ENCODE peak calls at places on chromosomes 3 and 15, in five cellular contexts. E is thyroid gland, V is fibroblast of mammary gland, B is cardiac muscle cell, W is lower lobe of right lung. Z is an unnamed sample.

GRCh38 chr15:83571820-83572707 is 81.9 kb upstream of the ADAMTSL3 start:
- DNase-seq in E (no peak), V (peak; percentile 40), B (peak; percentile 53), W (no peak), Z (peak; percentile 56)

GRCh38 chr15:51736646-51737537 is 563 bp downstream of the LYSMD2 start:
- DNase-seq in E (peak; percentile 38), V (no peak), B (peak; percentile 24), W (peak; percentile 73), Z (peak; percentile 73)

GRCh38 chr3:12954891-12955650 is 113.7 kb upstream of the RPL32 start:
- DNase-seq in E (peak; percentile 95), V (no peak), B (peak; percentile 12), W (peak; percentile 82), Z (peak; percentile 68)

GRCh38 chr3:112689989-112690388 is 49.0 kb upstream of the CCDC80 start:
- DNase-seq in E (no peak), V (no peak), B (no peak), W (no peak), Z (no peak)

GRCh38 chr3:113431811-113432210 is 9.5 kb downstream of the CFAP44 start:
- DNase-seq in E (no peak), V (peak; percentile 46), B (peak; percentile 20), W (no peak), Z (no peak)

GRCh38 chr15:41115088-41115651 is 910 bp downstream of the INO80 start:
- DNase-seq in E (no peak), V (peak; percentile 40), B (peak; percentile 51), W (no peak), Z (peak; percentile 75)

GRCh38 chr15:39585394-39585841 is 4.5 kb downstream of the THBS1 start:
- DNase-seq in E (no peak), V (peak; percentile 21), B (peak; percentile 54), W (no peak), Z (no peak)

GRCh38 chr3:61927332-61927731 is 366.0 kb downstream of the PTPRG start:
- DNase-seq in E (peak; percentile 46), V (peak; percentile 94), B (peak; percentile 91), W (no peak), Z (no peak)

GRCh38 chr15:82047493-82048446 is 2.0 kb upstream of the MEX3B start:
- DNase-seq in E (no peak), V (peak; percentile 14), B (peak; percentile 50), W (no peak), Z (peak; percentile 66)

GRCh38 chr15:90046846-90047481 is 45.8 kb downstream of the ZNF710 start:
- DNase-seq in E (peak; percentile 86), V (no peak), B (no peak), W (peak; percentile 81), Z (peak; percentile 33)

GRCh38 chr15:69282128-69282743 is 16.5 kb upstream of the PAQR5 start:
- DNase-seq in E (no peak), V (no peak), B (no peak), W (no peak), Z (no peak)

GRCh38 chr15:57410373-57410772 is 34.1 kb downstream of the CGNL1 start:
- DNase-seq in E (no peak), V (no peak), B (peak; percentile 38), W (no peak), Z (no peak)

GRCh38 chr3:99128740-99129505 is 227.4 kb upstream of the DCBLD2 start:
- DNase-seq in E (no peak), V (peak; percentile 97), B (peak; percentile 93), W (no peak), Z (no peak)

GRCh38 chr15:39181901-39182300 is 399.0 kb upstream of the THBS1 start:
- DNase-seq in E (no peak), V (peak; percentile 70), B (no peak), W (no peak), Z (no peak)

GRCh38 chr15:27817258-27817657 is 281.9 kb downstream of the OCA2 start:
- DNase-seq in E (no peak), V (peak; percentile 33), B (no peak), W (no peak), Z (no peak)

GRCh38 chr3:47362704-47363103 is 18.1 kb upstream of the PTPN23 start:
- DNase-seq in E (no peak), V (no peak), B (no peak), W (no peak), Z (no peak)

GRCh38 chr3:89932882-89933281 is 825.5 kb downstream of the EPHA3 start:
- DNase-seq in E (no peak), V (no peak), B (no peak), W (no peak), Z (no peak)

GRCh38 chr15:61063875-61064320 is 165.2 kb downstream of the RORA start:
- DNase-seq in E (no peak), V (no peak), B (no peak), W (no peak), Z (no peak)

GRCh38 chr15:64749999-64750657 is 25.3 kb downstream of the RBPMS2 start:
- DNase-seq in E (no peak), V (peak; percentile 80), B (peak; percentile 50), W (no peak), Z (peak; percentile 90)

GRCh38 chr15:43943511-43943910 is 116.7 kb downstream of the WDR76 start:
- DNase-seq in E (no peak), V (peak; percentile 77), B (peak; percentile 37), W (no peak), Z (no peak)

DNA sequence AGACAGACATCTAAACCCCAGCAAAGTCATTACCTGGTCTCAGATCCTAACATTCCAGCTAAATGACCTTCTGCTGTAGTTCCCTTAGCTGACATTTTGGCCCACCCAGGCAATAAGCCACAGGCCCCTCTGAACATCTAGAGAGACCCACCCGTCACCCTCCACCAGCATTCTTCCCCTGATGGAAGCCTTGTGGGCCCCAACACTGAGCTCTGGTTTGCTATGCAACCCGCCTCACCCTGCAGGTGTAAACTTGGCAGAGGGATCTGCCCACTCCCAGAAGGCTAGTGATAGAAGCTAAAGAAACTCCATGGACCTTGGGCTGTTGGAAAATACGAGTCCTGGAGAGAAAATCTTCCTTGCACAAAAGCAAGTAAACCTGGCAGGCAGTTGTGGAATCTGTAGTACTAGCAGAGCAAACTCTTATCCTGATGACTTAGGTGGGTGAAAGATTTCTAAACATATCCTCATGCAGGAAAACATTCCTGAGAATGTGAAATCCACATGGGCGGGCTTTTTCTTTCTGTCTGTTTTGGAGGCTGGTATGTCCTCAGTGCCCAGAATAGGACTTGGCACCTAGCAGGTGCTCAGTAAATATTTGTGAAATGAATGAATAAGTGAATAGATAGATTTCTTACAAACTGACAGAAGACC is 53.5 kb downstream of the FAM174B start:
- DNase-seq in E (no peak), V (no peak), B (no peak), W (no peak), Z (no peak)
- H3K4me3 ChIP-seq in E (no peak overlapping the region), V (no peak overlapping the region), B (no peak overlapping the region), W (no peak overlapping the region), Z (no peak overlapping the region)

GRCh38 chr3:15637131-15637951 is 35.8 kb downstream of the BTD start:
- DNase-seq in E (no peak), V (no peak), B (no peak), W (no peak), Z (no peak)

GRCh38 chr3:15638193-15638890 is 36.8 kb downstream of the BTD start:
- DNase-seq in E (no peak), V (peak; percentile 74), B (peak; percentile 68), W (no peak), Z (no peak)

GRCh38 chr3:15633766-15634588 is 32.4 kb downstream of the BTD start:
- DNase-seq in E (peak; percentile 47), V (peak; percentile 48), B (no peak), W (no peak), Z (no peak)

GRCh38 chr3:15634671-15635661 is 33.4 kb downstream of the BTD start:
- DNase-seq in E (no peak), V (peak; percentile 92), B (peak; percentile 88), W (no peak), Z (no peak)

GRCh38 chr3:15636028-15636709 is 34.6 kb downstream of the BTD start:
- DNase-seq in E (no peak), V (peak; percentile 96), B (peak; percentile 87), W (no peak), Z (no peak)
- H3K4me3 ChIP-seq in E (no peak overlapping the region), V (peak overlapping the region; percentile 20), B (no peak overlapping the region), W (peak overlapping the region; percentile 12), Z (no peak overlapping the region)

GRCh38 chr3:127889976-127890650 is 24.9 kb upstream of the KBTBD12 start:
- DNase-seq in E (no peak), V (peak; percentile 53), B (no peak), W (no peak), Z (no peak)
- H3K4me3 ChIP-seq in E (no peak overlapping the region), V (no peak overlapping the region), B (no peak overlapping the region), W (no peak overlapping the region), Z (no peak overlapping the region)

GRCh38 chr3:22836131-22836530 is 367.0 kb upstream of the UBE2E2 start:
- DNase-seq in E (no peak), V (no peak), B (no peak), W (peak; percentile 73), Z (no peak)

GRCh38 chr3:22835041-22835440 is 368.1 kb upstream of the UBE2E2 start:
- DNase-seq in E (no peak), V (peak; percentile 8), B (no peak), W (no peak), Z (no peak)
- H3K4me3 ChIP-seq in E (no peak overlapping the region), V (no peak overlapping the region), B (no peak overlapping the region), W (no peak overlapping the region), Z (no peak overlapping the region)

DNA sequence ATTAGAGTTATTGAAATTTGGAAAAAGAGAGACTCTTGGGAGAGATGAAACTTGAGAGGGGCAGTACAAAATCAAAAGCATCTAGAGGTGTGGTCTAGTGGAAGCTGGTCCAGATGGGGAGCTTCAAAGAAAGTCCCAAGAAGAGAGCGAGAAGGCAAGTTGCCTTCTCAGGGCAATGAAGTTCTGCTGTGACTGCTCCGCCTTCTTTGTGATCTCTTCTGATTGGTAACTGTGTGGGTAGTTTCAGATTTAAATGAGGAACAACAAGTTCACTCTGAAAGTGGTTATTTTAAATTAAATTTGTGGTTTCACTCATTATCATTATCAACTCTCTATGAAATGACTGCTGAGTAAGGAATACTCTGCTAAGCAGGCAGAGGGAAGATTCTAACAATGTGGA is 233.3 kb downstream of the NLGN1 start:
- DNase-seq in E (no peak), V (no peak), B (no peak), W (no peak), Z (no peak)
- H3K4me3 ChIP-seq in E (no peak overlapping the region), V (no peak overlapping the region), B (no peak overlapping the region), W (no peak overlapping the region), Z (no peak overlapping the region)

GRCh38 chr15:58590901-58591300 is 158.6 kb downstream of the ADAM10 start:
- DNase-seq in E (peak; percentile 18), V (no peak), B (no peak), W (no peak), Z (no peak)
- H3K4me3 ChIP-seq in E (no peak overlapping the region), V (no peak overlapping the region), B (no peak overlapping the region), W (no peak overlapping the region), Z (no peak overlapping the region)

DNA sequence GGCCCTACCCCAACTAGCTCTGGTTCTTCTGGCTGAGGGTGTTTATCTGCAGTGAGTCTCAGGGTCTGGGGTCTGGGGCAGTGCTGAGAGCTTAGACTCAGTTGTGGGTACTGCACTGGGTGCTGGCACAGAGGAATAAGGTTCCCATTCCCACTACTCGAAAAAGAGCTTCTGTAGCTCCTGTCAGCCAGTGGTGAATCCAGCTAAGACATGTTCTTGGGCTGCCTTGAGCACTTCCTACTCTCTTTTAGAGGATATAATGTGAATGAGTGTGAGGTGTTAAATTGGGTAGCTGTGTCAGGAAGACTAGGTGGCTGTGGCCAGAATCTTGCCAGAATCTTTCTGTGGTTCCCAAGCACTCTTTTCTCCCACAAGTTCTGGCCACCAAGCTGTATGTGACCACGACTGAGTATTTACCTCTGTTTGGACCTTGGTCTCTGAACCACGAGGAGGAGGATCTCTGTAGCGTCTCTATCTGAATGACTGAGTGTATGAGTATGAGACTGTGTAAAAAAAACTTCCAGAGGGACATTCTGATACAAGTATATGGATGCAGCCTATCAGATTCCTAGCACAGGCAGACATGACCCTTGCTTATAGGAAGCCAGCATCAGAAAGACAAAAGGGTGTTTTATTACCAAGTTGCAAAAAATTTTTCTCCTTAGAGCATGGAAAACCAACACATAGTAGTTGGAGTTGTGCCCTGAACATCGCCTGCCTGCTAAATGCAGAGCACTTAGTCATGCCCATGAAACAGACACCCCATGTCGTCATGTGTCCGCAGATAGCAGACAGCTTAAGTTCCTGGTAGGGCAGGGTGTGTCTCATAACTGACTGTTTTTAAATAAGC is 30.6 kb downstream of the DAG1 start:
- DNase-seq in E (peak; percentile 86), V (peak; percentile 99), B (peak; percentile 96), W (peak; percentile 54), Z (no peak)
- H3K4me3 ChIP-seq in E (no peak overlapping the region), V (no peak overlapping the region), B (no peak overlapping the region), W (no peak overlapping the region), Z (no peak overlapping the region)

Z was measured in H7.